ENCODE peak calls at places on chromosome 10, in six cellular contexts. One of them, this sample, is unnamed.

GRCh38 chr10:102781921-102782542 is 38.3 kb downstream of the WBP1L start:
- DNase-seq in naive thymus-derived CD4-positive, alpha-beta T cell: no peak
- DNase-seq in CD4-positive, CD25-positive, alpha-beta regulatory T cell: no peak
- DNase-seq in DMS53: no peak
- DNase-seq in nucleus accumbens: no peak
- DNase-seq in hippocampal formation: no peak
- DNase-seq in this sample: no peak

GRCh38 chr10:73818402-73818801 is 7.0 kb upstream of the NDST2 start:
- DNase-seq in naive thymus-derived CD4-positive, alpha-beta T cell: no peak
- DNase-seq in CD4-positive, CD25-positive, alpha-beta regulatory T cell: no peak
- DNase-seq in DMS53: no peak
- DNase-seq in nucleus accumbens: no peak
- DNase-seq in hippocampal formation: no peak
- DNase-seq in this sample: no peak

GRCh38 chr10:55160904-55161303 is 359.9 kb upstream of the PCDH15 start:
- DNase-seq in naive thymus-derived CD4-positive, alpha-beta T cell: no peak
- DNase-seq in CD4-positive, CD25-positive, alpha-beta regulatory T cell: no peak
- DNase-seq in DMS53: no peak
- DNase-seq in nucleus accumbens: no peak
- DNase-seq in hippocampal formation: no peak
- DNase-seq in this sample: no peak

GRCh38 chr10:114489521-114490310 is 85.4 kb upstream of the AFAP1L2 start:
- DNase-seq in naive thymus-derived CD4-positive, alpha-beta T cell: no peak
- DNase-seq in CD4-positive, CD25-positive, alpha-beta regulatory T cell: no peak
- DNase-seq in DMS53: no peak
- DNase-seq in nucleus accumbens: no peak
- DNase-seq in hippocampal formation: no peak
- DNase-seq in this sample: no peak

GRCh38 chr10:113297226-113297625 is 255.6 kb upstream of the HABP2 start:
- DNase-seq in naive thymus-derived CD4-positive, alpha-beta T cell: no peak
- DNase-seq in CD4-positive, CD25-positive, alpha-beta regulatory T cell: no peak
- DNase-seq in DMS53: no peak
- DNase-seq in nucleus accumbens: no peak
- DNase-seq in hippocampal formation: no peak
- DNase-seq in this sample: no peak

GRCh38 chr10:43201545-43202131 is 63.4 kb downstream of the CSGALNACT2 start:
- DNase-seq in naive thymus-derived CD4-positive, alpha-beta T cell: no peak
- DNase-seq in CD4-positive, CD25-positive, alpha-beta regulatory T cell: no peak
- DNase-seq in DMS53: no peak
- DNase-seq in nucleus accumbens: no peak
- DNase-seq in hippocampal formation: no peak
- DNase-seq in this sample: no peak

GRCh38 chr10:62633976-62634375 is 170.5 kb upstream of the ADO start:
- DNase-seq in naive thymus-derived CD4-positive, alpha-beta T cell: no peak
- DNase-seq in CD4-positive, CD25-positive, alpha-beta regulatory T cell: no peak
- DNase-seq in DMS53: no peak
- DNase-seq in nucleus accumbens: no peak
- DNase-seq in hippocampal formation: no peak
- DNase-seq in this sample: no peak

GRCh38 chr10:76647276-76647675 is 990.3 kb downstream of the KCNMA1 start:
- DNase-seq in naive thymus-derived CD4-positive, alpha-beta T cell: no peak
- DNase-seq in CD4-positive, CD25-positive, alpha-beta regulatory T cell: no peak
- DNase-seq in DMS53: no peak
- DNase-seq in nucleus accumbens: no peak
- DNase-seq in hippocampal formation: no peak
- DNase-seq in this sample: no peak

GRCh38 chr10:131587976-131588680 is 276.6 kb upstream of the TCERG1L start:
- DNase-seq in naive thymus-derived CD4-positive, alpha-beta T cell: no peak
- DNase-seq in CD4-positive, CD25-positive, alpha-beta regulatory T cell: no peak
- DNase-seq in DMS53: no peak
- DNase-seq in nucleus accumbens: no peak
- DNase-seq in hippocampal formation: no peak
- DNase-seq in this sample: no peak

GRCh38 chr10:16519250-16519907 is 2.3 kb downstream of the C1QL3 start:
- DNase-seq in naive thymus-derived CD4-positive, alpha-beta T cell: no peak
- DNase-seq in CD4-positive, CD25-positive, alpha-beta regulatory T cell: no peak
- DNase-seq in DMS53: no peak
- DNase-seq in nucleus accumbens: no peak
- DNase-seq in hippocampal formation: no peak
- DNase-seq in this sample: no peak